ENCODE peak calls at places on chromosomes 1 and 21, in four cellular contexts. D is left lung, O is transverse colon, L is C1 segment of cervical spinal cord. Y is an unnamed sample.

GRCh38 chr1:56194911-56195310 is 384.5 kb downstream of the PLPP3 start:
- DNase-seq in L (no peak), O (no peak), D (no peak), Y (no peak)

GRCh38 chr21:22898061-22898460 is 1899.9 kb downstream of the NCAM2 start:
- DNase-seq in L (no peak), O (no peak), D (no peak), Y (no peak)

GRCh38 chr1:163170975-163171676 is 31.6 kb downstream of the RGS5 start:
- DNase-seq in L (no peak), O (no peak), D (no peak), Y (no peak)

GRCh38 chr1:242639104-242639503 is 114.6 kb upstream of the PLD5 start:
- DNase-seq in O (no peak), D (no peak), L (no peak), Y (no peak)

GRCh38 chr21:20570824-20571232 is 427.4 kb upstream of the NCAM2 start:
- DNase-seq in L (no peak), D (no peak), O (no peak), Y (no peak)

GRCh38 chr1:226603030-226603960 is 54.7 kb downstream of the STUM start:
- DNase-seq in O (peak), L (peak), D (no peak), Y (no peak)

GRCh38 chr21:45050786-45051489 is 23.4 kb upstream of the ADARB1 start:
- DNase-seq in L (no peak), D (no peak), O (no peak), Y (no peak)

GRCh38 chr1:229870381-229870780 is 196.7 kb upstream of the GALNT2 start:
- DNase-seq in O (no peak), L (no peak), D (no peak), Y (no peak)

GRCh38 chr1:150420560-150421265 is 56.8 kb downstream of the RPRD2 start:
- DNase-seq in O (no peak), D (no peak), L (no peak), Y (no peak)

GRCh38 chr21:44871576-44872265 is 1.8 kb downstream of the PTTG1IP start:
- DNase-seq in O (peak), L (peak), D (peak), Y (no peak)

GRCh38 chr1:244863491-244864252 is 671 bp downstream of the HNRNPU start:
- DNase-seq in O (peak), D (peak), L (no peak), Y (peak)

GRCh38 chr21:34690041-34690792 is 21.4 kb downstream of the CLIC6 start:
- DNase-seq in L (no peak), D (no peak), O (peak), Y (no peak)

GRCh38 chr1:167820684-167821355 is 93.1 kb downstream of the ADCY10 start:
- DNase-seq in O (no peak), D (no peak), L (no peak), Y (no peak)

GRCh38 chr1:218257371-218257770 is 27.7 kb upstream of the RRP15 start:
- DNase-seq in L (no peak), O (no peak), D (no peak), Y (no peak)

GRCh38 chr1:11062965-11063401 is 3.2 kb upstream of the SRM start:
- DNase-seq in L (no peak), O (no peak), D (no peak), Y (peak)

GRCh38 chr1:65009176-65009575 is 42.8 kb upstream of the JAK1 start:
- DNase-seq in L (no peak), O (no peak), D (no peak), Y (no peak)

GRCh38 chr1:238991730-238992490 is 394.5 kb upstream of the CHRM3 start:
- DNase-seq in O (no peak), D (no peak), L (no peak), Y (no peak)

GRCh38 chr1:113760102-113760804 is 967 bp upstream of the PHTF1 start:
- DNase-seq in O (no peak), D (no peak), L (no peak), Y (no peak)

GRCh38 chr1:51768971-51769601 is 109.4 kb downstream of the NRDC start:
- DNase-seq in O (peak), L (no peak), D (no peak), Y (no peak)

GRCh38 chr1:33094971-33095604 is 14.1 kb downstream of the AZIN2 start:
- DNase-seq in O (peak), L (peak), D (no peak), Y (no peak)

GRCh38 chr1:232221790-232222499 is 408.0 kb downstream of the SIPA1L2 start:
- DNase-seq in D (peak), L (no peak), O (no peak), Y (no peak)

GRCh38 chr1:62282909-62283308 is 36.3 kb downstream of the KANK4 start:
- DNase-seq in D (no peak), L (no peak), O (no peak), Y (no peak)

GRCh38 chr1:174114788-174115448 is 44.4 kb upstream of the RABGAP1L start:
- DNase-seq in L (no peak), D (no peak), O (peak), Y (no peak)

GRCh38 chr1:163471766-163472165 is 150.0 kb downstream of the NUF2 start:
- DNase-seq in L (no peak), D (no peak), O (no peak), Y (no peak)

GRCh38 chr1:101732221-101732620 is 264.5 kb downstream of the OLFM3 start:
- DNase-seq in D (no peak), L (no peak), O (peak), Y (no peak)

GRCh38 chr1:170576980-170577379 is 45.0 kb downstream of the GORAB start:
- DNase-seq in L (no peak), D (no peak), O (no peak), Y (no peak)